ENCODE peak calls at places on chromosome 21, in five cellular contexts. One of them, this sample, is unnamed.
A peak's percentile ranks its signal among the peaks of the same experiment; 100 is the strongest.

GRCh38 chr21:25280061-25280460 is 327.2 kb downstream of the MRPL39 start:
- DNase-seq in IMR-90: no peak
- DNase-seq in fibroblast of lung: no peak
- DNase-seq in mesothelial cell of epicardium: no peak
- DNase-seq in tibial artery: no peak
- DNase-seq in this sample: no peak

GRCh38 chr21:41847066-41847804 is 31.9 kb downstream of the PRDM15 start:
- DNase-seq in fibroblast of lung: no peak
- DNase-seq in IMR-90: peak; percentile 28
- DNase-seq in tibial artery: no peak
- DNase-seq in mesothelial cell of epicardium: no peak
- DNase-seq in this sample: no peak

GRCh38 chr21:17818158-17819113 is 720 bp downstream of the C21orf91 start:
- DNase-seq in IMR-90: peak; percentile 23
- DNase-seq in tibial artery: no peak
- DNase-seq in fibroblast of lung: peak; percentile 40
- DNase-seq in mesothelial cell of epicardium: peak; percentile 25
- DNase-seq in this sample: peak; percentile 50

GRCh38 chr21:28336299-28336698 is 656.4 kb downstream of the LTN1 start:
- DNase-seq in mesothelial cell of epicardium: no peak
- DNase-seq in IMR-90: peak; percentile 96
- DNase-seq in tibial artery: no peak
- DNase-seq in fibroblast of lung: peak; percentile 73
- DNase-seq in this sample: no peak

GRCh38 chr21:17673261-17674020 is 60.7 kb upstream of the BTG3 start:
- DNase-seq in IMR-90: no peak
- DNase-seq in fibroblast of lung: peak; percentile 45
- DNase-seq in tibial artery: no peak
- DNase-seq in mesothelial cell of epicardium: no peak
- DNase-seq in this sample: no peak

GRCh38 chr21:16159213-16159970 is 429.6 kb downstream of the USP25 start:
- DNase-seq in tibial artery: no peak
- DNase-seq in IMR-90: peak; percentile 77
- DNase-seq in mesothelial cell of epicardium: no peak
- DNase-seq in fibroblast of lung: peak; percentile 69
- DNase-seq in this sample: no peak

GRCh38 chr21:15688809-15689208 is 41.0 kb upstream of the USP25 start:
- DNase-seq in mesothelial cell of epicardium: no peak
- DNase-seq in fibroblast of lung: peak; percentile 55
- DNase-seq in tibial artery: no peak
- DNase-seq in IMR-90: no peak
- DNase-seq in this sample: no peak

GRCh38 chr21:25428537-25428936 is 178.7 kb downstream of the MRPL39 start:
- DNase-seq in mesothelial cell of epicardium: no peak
- DNase-seq in IMR-90: peak; percentile 5
- DNase-seq in fibroblast of lung: no peak
- DNase-seq in tibial artery: no peak
- DNase-seq in this sample: no peak

GRCh38 chr21:38760017-38760761 is 45.5 kb upstream of the ETS2 start:
- DNase-seq in IMR-90: peak; percentile 52
- DNase-seq in fibroblast of lung: peak; percentile 77
- DNase-seq in tibial artery: no peak
- DNase-seq in mesothelial cell of epicardium: no peak
- DNase-seq in this sample: no peak

GRCh38 chr21:27129215-27129614 is 162.3 kb upstream of the ADAMTS5 start:
- DNase-seq in IMR-90: no peak
- DNase-seq in fibroblast of lung: no peak
- DNase-seq in mesothelial cell of epicardium: no peak
- DNase-seq in tibial artery: no peak
- DNase-seq in this sample: no peak

GRCh38 chr21:26534517-26534916 is 38.6 kb downstream of the CYYR1 start:
- DNase-seq in tibial artery: no peak
- DNase-seq in IMR-90: no peak
- DNase-seq in mesothelial cell of epicardium: no peak
- DNase-seq in fibroblast of lung: no peak
- DNase-seq in this sample: no peak

GRCh38 chr21:25243809-25244208 is 363.5 kb downstream of the MRPL39 start:
- DNase-seq in tibial artery: no peak
- DNase-seq in mesothelial cell of epicardium: no peak
- DNase-seq in fibroblast of lung: no peak
- DNase-seq in IMR-90: no peak
- DNase-seq in this sample: no peak

GRCh38 chr21:15841856-15842564 is 112.2 kb downstream of the USP25 start:
- DNase-seq in fibroblast of lung: peak; percentile 89
- DNase-seq in mesothelial cell of epicardium: no peak
- DNase-seq in IMR-90: peak; percentile 75
- DNase-seq in tibial artery: no peak
- DNase-seq in this sample: no peak

GRCh38 chr21:46559291-46559983 is 45.4 kb downstream of the S100B start:
- DNase-seq in IMR-90: no peak
- DNase-seq in fibroblast of lung: no peak
- DNase-seq in mesothelial cell of epicardium: no peak
- DNase-seq in tibial artery: no peak
- DNase-seq in this sample: no peak

GRCh38 chr21:21003701-21004100 is 5.5 kb downstream of the NCAM2 start:
- DNase-seq in mesothelial cell of epicardium: no peak
- DNase-seq in tibial artery: no peak
- DNase-seq in fibroblast of lung: peak; percentile 23
- DNase-seq in IMR-90: peak; percentile 37
- DNase-seq in this sample: no peak

GRCh38 chr21:15893902-15894301 is 164.1 kb downstream of the USP25 start:
- DNase-seq in fibroblast of lung: no peak
- DNase-seq in IMR-90: no peak
- DNase-seq in mesothelial cell of epicardium: no peak
- DNase-seq in tibial artery: no peak
- DNase-seq in this sample: no peak

GRCh38 chr21:38793926-38794713 is 11.6 kb upstream of the ETS2 start:
- DNase-seq in mesothelial cell of epicardium: no peak
- DNase-seq in IMR-90: no peak
- DNase-seq in tibial artery: no peak
- DNase-seq in fibroblast of lung: no peak
- DNase-seq in this sample: no peak

GRCh38 chr21:26845066-26845749 is at the start of gene ADAMTS1:
- DNase-seq in tibial artery: peak; percentile 93
- DNase-seq in IMR-90: peak; percentile 92
- DNase-seq in mesothelial cell of epicardium: peak; percentile 80
- DNase-seq in fibroblast of lung: peak; percentile 70
- DNase-seq in this sample: no peak

GRCh38 chr21:39265603-39266002 is 47.8 kb downstream of the BRWD1 start:
- DNase-seq in IMR-90: no peak
- DNase-seq in tibial artery: no peak
- DNase-seq in mesothelial cell of epicardium: no peak
- DNase-seq in fibroblast of lung: no peak
- DNase-seq in this sample: no peak

GRCh38 chr21:39597595-39598185 is 15.1 kb upstream of the B3GALT5 start:
- DNase-seq in tibial artery: no peak
- DNase-seq in IMR-90: no peak
- DNase-seq in fibroblast of lung: no peak
- DNase-seq in mesothelial cell of epicardium: no peak
- DNase-seq in this sample: no peak

GRCh38 chr21:26945916-26946315 is 21.0 kb downstream of the ADAMTS5 start:
- DNase-seq in mesothelial cell of epicardium: no peak
- DNase-seq in tibial artery: peak; percentile 36
- DNase-seq in fibroblast of lung: peak; percentile 12
- DNase-seq in IMR-90: no peak
- DNase-seq in this sample: no peak

GRCh38 chr21:18460979-18461378 is 57.4 kb upstream of the TMPRSS15 start:
- DNase-seq in fibroblast of lung: no peak
- DNase-seq in mesothelial cell of epicardium: no peak
- DNase-seq in IMR-90: no peak
- DNase-seq in tibial artery: no peak
- DNase-seq in this sample: no peak

GRCh38 chr21:30251781-30252180 is 31.0 kb downstream of the KRTAP24-1 start:
- DNase-seq in IMR-90: no peak
- DNase-seq in mesothelial cell of epicardium: no peak
- DNase-seq in fibroblast of lung: no peak
- DNase-seq in tibial artery: no peak
- DNase-seq in this sample: no peak

GRCh38 chr21:30256100-30256499 is 26.6 kb downstream of the KRTAP24-1 start:
- DNase-seq in tibial artery: no peak
- DNase-seq in IMR-90: no peak
- DNase-seq in fibroblast of lung: no peak
- DNase-seq in mesothelial cell of epicardium: no peak
- DNase-seq in this sample: no peak

GRCh38 chr21:30255679-30256078 is 27.1 kb downstream of the KRTAP24-1 start:
- DNase-seq in fibroblast of lung: no peak
- DNase-seq in tibial artery: no peak
- DNase-seq in mesothelial cell of epicardium: no peak
- DNase-seq in IMR-90: no peak
- DNase-seq in this sample: no peak

GRCh38 chr21:30257773-30258172 is 25.0 kb downstream of the KRTAP24-1 start:
- DNase-seq in IMR-90: no peak
- DNase-seq in tibial artery: no peak
- DNase-seq in mesothelial cell of epicardium: no peak
- DNase-seq in fibroblast of lung: no peak
- DNase-seq in this sample: no peak
- TF ChIP-seq CTCF in IMR-90: no peak
- TF ChIP-seq CTCF in tibial artery: no peak
- TF ChIP-seq CTCF in mesothelial cell of epicardium: peak; percentile 41
- TF ChIP-seq CTCF in fibroblast of lung: peak; percentile 4
- TF ChIP-seq CTCF in this sample: no peak

DNA sequence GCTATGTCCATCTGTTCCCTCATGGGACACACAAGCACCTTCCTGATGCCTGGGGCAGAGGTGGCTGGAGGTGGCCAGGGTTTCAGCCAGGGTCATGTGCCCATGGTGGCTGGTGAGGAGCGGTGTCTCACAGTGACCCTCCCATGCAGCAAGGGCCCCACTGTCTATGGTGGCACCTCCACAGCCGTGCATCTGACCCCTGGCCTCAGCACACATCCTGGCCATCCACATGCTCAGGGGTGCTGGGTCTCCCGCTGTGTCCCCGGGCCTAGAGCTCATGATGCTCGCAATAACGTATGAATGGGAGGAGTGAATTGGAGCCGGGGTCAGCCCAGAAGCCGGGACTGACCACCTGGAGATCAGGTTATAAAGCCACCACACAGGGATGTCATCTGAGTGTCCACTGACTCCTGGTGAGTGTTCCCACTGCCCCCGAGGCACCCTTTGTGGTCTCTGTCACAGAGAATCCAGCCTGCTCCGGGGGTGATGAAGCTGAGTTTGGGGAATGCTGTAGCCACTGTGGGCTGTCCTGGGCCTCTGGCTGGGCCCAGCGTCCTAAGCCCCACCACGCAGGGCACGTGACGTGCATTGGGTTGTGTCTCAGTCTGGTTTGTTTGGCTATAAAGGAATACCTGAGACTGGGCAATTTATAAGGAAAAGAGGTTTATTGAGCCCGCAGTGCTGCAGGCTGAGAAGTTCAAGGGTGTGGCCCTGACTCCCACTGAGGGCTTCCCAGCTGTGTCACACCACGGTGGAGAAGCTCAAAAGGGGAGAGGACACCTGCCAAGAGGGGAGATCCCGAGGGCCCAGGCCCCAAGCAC is 51.7 kb downstream of the SIK1 start:
- DNase-seq in tibial artery: no peak
- DNase-seq in mesothelial cell of epicardium: no peak
- DNase-seq in fibroblast of lung: no peak
- DNase-seq in IMR-90: no peak
- DNase-seq in this sample: no peak
- TF ChIP-seq CTCF in tibial artery: no peak
- TF ChIP-seq CTCF in mesothelial cell of epicardium: no peak
- TF ChIP-seq CTCF in fibroblast of lung: no peak
- TF ChIP-seq CTCF in IMR-90: no peak
- TF ChIP-seq CTCF in this sample: no peak

DNA sequence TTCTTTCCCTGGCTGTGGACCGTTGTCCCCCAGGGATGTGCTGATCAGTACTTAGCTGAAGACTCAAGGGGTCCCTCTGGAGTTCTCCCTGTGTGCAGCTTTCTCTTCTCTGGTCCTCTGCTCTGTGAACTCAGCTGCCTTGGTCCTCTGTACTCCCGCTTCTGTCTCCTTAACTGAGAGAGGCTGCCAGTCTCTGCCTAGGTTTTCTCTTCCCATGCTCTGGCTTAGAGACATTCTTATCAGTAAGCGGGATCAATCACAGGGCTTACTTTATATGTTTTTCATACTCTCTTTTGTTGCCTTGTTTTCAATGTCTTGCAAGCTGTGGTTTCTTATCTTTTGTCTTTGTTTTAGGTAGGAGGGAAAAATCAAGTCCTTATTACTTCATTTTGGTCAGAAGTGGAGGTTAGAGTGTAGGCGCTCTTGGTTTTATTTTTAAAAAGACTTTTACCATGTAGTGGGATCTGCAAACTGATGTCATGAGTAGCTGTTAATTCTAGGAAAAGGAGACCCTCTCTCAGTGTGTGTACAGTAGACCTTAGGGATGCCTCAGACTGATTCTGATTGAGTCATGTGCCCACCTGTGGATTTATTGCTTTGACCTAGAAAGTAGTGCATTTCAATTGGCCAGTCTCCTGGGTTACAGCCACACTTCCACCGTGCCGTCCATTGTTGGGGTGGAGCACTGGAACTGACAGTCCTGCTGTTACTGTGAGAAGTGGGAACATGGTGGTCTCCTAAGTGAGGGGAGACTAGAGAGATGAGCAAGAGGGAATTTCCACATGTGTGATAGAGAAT is 46.6 kb downstream of the TTC3 start:
- DNase-seq in IMR-90: no peak
- DNase-seq in mesothelial cell of epicardium: no peak
- DNase-seq in fibroblast of lung: peak; percentile 25
- DNase-seq in tibial artery: no peak
- DNase-seq in this sample: no peak
- TF ChIP-seq CTCF in IMR-90: no peak
- TF ChIP-seq CTCF in mesothelial cell of epicardium: no peak
- TF ChIP-seq CTCF in fibroblast of lung: no peak
- TF ChIP-seq CTCF in tibial artery: no peak
- TF ChIP-seq CTCF in this sample: no peak

GRCh38 chr21:36122977-36123376 is 11.9 kb upstream of the CBR3 start:
- DNase-seq in IMR-90: no peak
- DNase-seq in mesothelial cell of epicardium: no peak
- DNase-seq in tibial artery: no peak
- DNase-seq in fibroblast of lung: no peak
- DNase-seq in this sample: no peak
- TF ChIP-seq CTCF in IMR-90: no peak
- TF ChIP-seq CTCF in mesothelial cell of epicardium: peak; percentile 15
- TF ChIP-seq CTCF in tibial artery: peak; percentile 41
- TF ChIP-seq CTCF in fibroblast of lung: no peak
- TF ChIP-seq CTCF in this sample: peak; percentile 52

DNA sequence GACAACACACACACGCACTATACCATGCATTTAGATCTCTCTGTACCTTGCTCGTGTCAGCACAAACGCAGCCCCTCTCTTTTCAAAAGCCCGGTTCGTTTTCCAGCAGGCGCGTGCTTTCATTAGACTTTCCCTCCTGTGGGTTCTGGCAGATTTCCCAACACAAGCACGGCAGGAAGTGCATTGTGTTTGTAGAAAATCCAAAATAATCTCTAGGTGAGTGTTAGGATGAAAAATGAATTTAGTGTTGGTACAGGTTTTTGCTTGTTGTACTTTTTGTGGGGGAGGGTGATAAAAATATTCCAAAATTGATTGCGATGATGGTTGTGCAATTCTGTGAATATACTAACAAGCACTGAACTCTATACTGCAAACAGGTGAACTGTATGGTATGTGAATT is 54.1 kb upstream of the POFUT2 start:
- DNase-seq in mesothelial cell of epicardium: no peak
- DNase-seq in IMR-90: no peak
- DNase-seq in fibroblast of lung: peak; percentile 55
- DNase-seq in tibial artery: no peak
- DNase-seq in this sample: no peak
- TF ChIP-seq CTCF in mesothelial cell of epicardium: no peak
- TF ChIP-seq CTCF in IMR-90: no peak
- TF ChIP-seq CTCF in fibroblast of lung: no peak
- TF ChIP-seq CTCF in tibial artery: no peak
- TF ChIP-seq CTCF in this sample: no peak

GRCh38 chr21:31459457-31459856 is 115.4 kb upstream of the TIAM1 start:
- DNase-seq in mesothelial cell of epicardium: no peak
- DNase-seq in IMR-90: no peak
- DNase-seq in fibroblast of lung: no peak
- DNase-seq in tibial artery: no peak
- DNase-seq in this sample: no peak
- TF ChIP-seq CTCF in mesothelial cell of epicardium: no peak
- TF ChIP-seq CTCF in IMR-90: no peak
- TF ChIP-seq CTCF in fibroblast of lung: no peak
- TF ChIP-seq CTCF in tibial artery: no peak
- TF ChIP-seq CTCF in this sample: no peak